ENCODE peak calls at places on chromosome 7, in four cellular contexts. L is skeletal muscle cell, V is MCF 10A, D is AG08395. W is an unnamed sample.

GRCh38 chr7:83613232-83613631 is 35.7 kb downstream of the SEMA3E start:
- DNase-seq in L (no peak), V (no peak), D (no peak), W (no peak)

GRCh38 chr7:98705620-98706019 is 88.5 kb downstream of the NPTX2 start:
- DNase-seq in L (no peak), V (no peak), D (no peak), W (no peak)

GRCh38 chr7:93551063-93551895 is 23.2 kb downstream of the CALCR start:
- DNase-seq in L (no peak), V (peak; percentile 51), D (peak; percentile 24), W (no peak)

GRCh38 chr7:101953248-101953819 is 135.9 kb downstream of the CUX1 start:
- DNase-seq in L (peak; percentile 92), V (peak; percentile 57), D (peak; percentile 32), W (peak; percentile 27)

GRCh38 chr7:148037049-148037448 is 553.5 kb upstream of the C7orf33 start:
- DNase-seq in L (no peak), V (no peak), D (no peak), W (no peak)

GRCh38 chr7:130966246-130967009 is 232.4 kb upstream of the KLF14 start:
- DNase-seq in L (no peak), V (no peak), D (peak; percentile 47), W (no peak)

GRCh38 chr7:137146012-137146455 is 197.5 kb downstream of the PTN start:
- DNase-seq in L (peak; percentile 58), V (no peak), D (peak; percentile 71), W (no peak)

GRCh38 chr7:44273681-44274622 is 51.4 kb downstream of the CAMK2B start:
- DNase-seq in L (no peak), V (no peak), D (no peak), W (no peak)

GRCh38 chr7:152522551-152522950 is 86.7 kb upstream of the KMT2C start:
- DNase-seq in L (peak; percentile 4), V (no peak), D (peak; percentile 26), W (no peak)

GRCh38 chr7:140605337-140605736 is 35.3 kb downstream of the DENND2A start:
- DNase-seq in L (no peak), V (no peak), D (peak; percentile 80), W (no peak)

GRCh38 chr7:58087536-58088190 is 637.7 kb downstream of the ZNF716 start:
- DNase-seq in L (no peak), V (no peak), D (no peak), W (no peak)